ENCODE peak calls at places on chromosomes 4 and X, in nine cellular contexts. B is Caco-2, H is heart left ventricle, Y is SK-N-SH, T is BJ, C is mesothelial cell of epicardium, K is ovary, D is PC-9, A is Calu3. Z is an unnamed sample.

GRCh38 chr4:102342404-102343074 is 2.7 kb downstream of the SLC39A8 start:
- DNase-seq in H (no peak), T (no peak), D (no peak), B (no peak), C (no peak), K (no peak), A (no peak), Y (no peak), Z (no peak)

GRCh38 chrX:154531626-154532025 is 15.0 kb downstream of the G6PD start:
- DNase-seq in T (no peak), K (no peak), H (no peak), A (no peak), Y (no peak), C (no peak), D (peak; percentile 84), B (peak; percentile 59), Z (no peak)

GRCh38 chr4:182809417-182810102 is 107.6 kb downstream of the DCTD start:
- DNase-seq in C (no peak), K (no peak), D (no peak), B (no peak), A (no peak), Y (no peak), H (no peak), T (no peak), Z (no peak)

GRCh38 chrX:78237127-78237526 is 90.3 kb downstream of the CYSLTR1 start:
- DNase-seq in D (no peak), A (no peak), C (no peak), B (no peak), H (no peak), Y (no peak), K (no peak), T (no peak), Z (no peak)

GRCh38 chr4:159227378-159227777 is 124.5 kb downstream of the RAPGEF2 start:
- DNase-seq in C (no peak), H (no peak), K (no peak), D (no peak), B (no peak), A (no peak), Y (no peak), T (no peak), Z (no peak)

GRCh38 chr4:18932940-18933339 is 911.4 kb upstream of the LCORL start:
- DNase-seq in C (no peak), A (no peak), Y (no peak), D (no peak), T (no peak), H (no peak), K (no peak), B (no peak), Z (no peak)

GRCh38 chr4:1232661-1233621 is 16.0 kb downstream of the CTBP1 start:
- DNase-seq in A (no peak), Y (peak; percentile 96), H (peak; percentile 61), B (no peak), K (no peak), C (no peak), D (no peak), T (no peak), Z (no peak)

GRCh38 chrX:17039826-17040225 is 93.4 kb downstream of the REPS2 start:
- DNase-seq in Y (no peak), B (no peak), C (no peak), A (no peak), H (no peak), K (no peak), D (no peak), T (no peak), Z (peak; percentile 16)

GRCh38 chr4:190014771-190015537 is 12.1 kb downstream of the FRG2 start:
- DNase-seq in D (no peak), K (no peak), C (no peak), T (no peak), A (no peak), H (no peak), B (no peak), Y (peak; percentile 60), Z (no peak)

GRCh38 chrX:110758781-110759180 is 36.8 kb downstream of the CHRDL1 start:
- DNase-seq in Y (no peak), K (no peak), H (no peak), T (no peak), D (no peak), C (no peak), A (no peak), B (no peak), Z (no peak)

GRCh38 chr4:38308728-38309315 is 348.6 kb downstream of the PTTG2 start:
- DNase-seq in B (no peak), K (no peak), C (no peak), H (no peak), Y (no peak), T (no peak), A (no peak), D (no peak), Z (no peak)

GRCh38 chr4:1978741-1979476 is 29.9 kb downstream of the NELFA start:
- DNase-seq in K (no peak), B (no peak), H (no peak), T (no peak), A (no peak), Y (no peak), D (no peak), C (no peak), Z (no peak)

GRCh38 chrX:8043546-8043945 is 116.3 kb upstream of the PNPLA4 start:
- DNase-seq in K (no peak), C (no peak), H (no peak), Y (no peak), B (no peak), D (no peak), A (no peak), T (no peak), Z (no peak)

GRCh38 chrX:8044861-8045434 is 117.7 kb upstream of the PNPLA4 start:
- DNase-seq in B (no peak), A (no peak), K (no peak), D (no peak), C (no peak), H (no peak), Y (no peak), T (no peak), Z (no peak)

GRCh38 chrX:8043121-8043520 is 115.9 kb upstream of the PNPLA4 start:
- DNase-seq in T (no peak), D (no peak), C (no peak), Y (no peak), A (no peak), B (no peak), H (no peak), K (no peak), Z (no peak)

GRCh38 chrX:8037593-8038348 is 110.6 kb upstream of the PNPLA4 start:
- DNase-seq in D (no peak), A (no peak), Y (no peak), B (no peak), K (no peak), T (no peak), C (no peak), H (no peak), Z (no peak)

DNA sequence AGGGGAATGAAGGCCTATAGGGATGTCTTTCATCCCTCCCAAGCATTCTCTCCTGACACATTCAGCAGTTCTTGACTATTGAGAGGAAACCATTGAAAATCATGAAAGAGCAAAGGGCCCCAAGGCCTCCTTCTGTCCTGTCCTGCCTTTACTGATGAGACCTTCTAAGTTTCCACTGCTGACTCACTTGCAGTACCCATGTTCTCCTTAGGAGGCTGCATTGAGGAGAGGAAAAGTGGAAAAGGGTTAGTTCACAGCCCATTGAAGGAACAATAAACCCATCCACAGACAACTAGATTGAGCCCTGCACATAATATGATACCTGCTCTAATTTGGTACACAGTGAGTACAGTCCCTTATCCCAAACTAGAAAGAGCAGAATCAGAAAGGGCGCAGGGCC is 115.1 kb upstream of the PNPLA4 start:
- DNase-seq in Y (peak; percentile 3), T (no peak), K (no peak), A (no peak), B (no peak), H (no peak), C (no peak), D (no peak), Z (no peak)
- TF ChIP-seq CTCF in Y (no peak), T (no peak), K (no peak), A (no peak), B (peak; percentile 7), H (peak; percentile 8), C (peak; percentile 32), D (no peak), Z (no peak)

GRCh38 chr4:96166806-96167205 is 326.9 kb downstream of the PDHA2 start:
- DNase-seq in K (no peak), A (no peak), D (no peak), B (no peak), H (no peak), T (no peak), Y (no peak), C (no peak), Z (no peak)

GRCh38 chr4:96164814-96165351 is 325.0 kb downstream of the PDHA2 start:
- DNase-seq in K (no peak), C (no peak), H (no peak), B (no peak), T (peak; percentile 14), D (peak; percentile 29), Y (no peak), A (no peak), Z (no peak)

GRCh38 chr4:96175871-96176270 is 336.0 kb downstream of the PDHA2 start:
- DNase-seq in D (no peak), T (no peak), Y (no peak), K (no peak), H (no peak), A (no peak), C (no peak), B (no peak), Z (no peak)

DNA sequence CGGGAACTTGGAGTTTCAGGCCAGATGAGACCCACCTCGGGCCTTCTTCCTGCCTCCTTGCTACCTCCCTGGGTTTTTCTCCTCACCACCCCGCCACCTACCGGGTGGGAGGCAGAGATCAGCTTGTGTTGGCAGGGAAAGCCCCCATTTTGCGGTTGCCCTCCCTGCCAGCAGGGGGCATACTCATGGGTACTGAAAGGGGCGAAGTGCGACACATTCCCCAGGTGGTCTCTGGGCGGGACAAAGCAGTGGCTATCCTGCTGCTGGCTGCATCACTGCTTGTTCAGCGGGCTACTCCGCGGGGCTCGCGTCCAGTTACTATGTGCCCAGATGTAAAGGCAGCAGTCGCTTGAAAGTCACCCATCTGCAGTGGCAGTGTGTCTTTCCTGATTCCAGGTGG is 330.3 kb downstream of the PDHA2 start:
- DNase-seq in C (no peak), T (no peak), K (no peak), Y (peak; percentile 14), B (no peak), A (no peak), D (no peak), H (no peak), Z (no peak)
- TF ChIP-seq CTCF in C (peak; percentile 49), T (no peak), K (no peak), Y (peak; percentile 31), B (no peak), A (no peak), D (no peak), H (no peak), Z (no peak)

GRCh38 chrX:10677490-10677889 is 57.1 kb upstream of the MID1 start:
- DNase-seq in D (no peak), T (no peak), Y (no peak), A (no peak), B (no peak), C (no peak), H (no peak), K (no peak), Z (no peak)
- TF ChIP-seq CTCF in D (no peak), T (no peak), Y (no peak), A (no peak), B (no peak), C (no peak), H (no peak), K (no peak), Z (no peak)

DNA sequence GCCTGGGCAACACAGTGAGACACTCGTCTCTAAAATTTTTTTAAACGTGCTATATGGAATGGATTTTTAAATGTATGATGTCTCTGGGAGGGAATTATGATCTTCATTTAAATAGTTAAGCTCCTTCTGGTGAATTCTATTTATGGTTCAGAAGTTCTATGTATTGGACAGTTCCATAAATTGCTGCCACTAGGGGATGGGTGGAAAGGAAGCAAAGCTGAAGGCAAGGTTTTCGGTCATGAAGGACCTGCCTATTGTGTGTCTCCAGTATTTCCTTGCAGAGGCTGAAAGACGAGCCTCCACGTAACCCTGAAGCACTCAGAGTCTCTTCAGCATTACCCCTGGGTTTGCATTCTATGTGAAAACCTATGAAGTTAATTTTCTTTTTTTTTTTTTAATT is 451.5 kb upstream of the FAT1 start:
- DNase-seq in T (no peak), Y (no peak), K (no peak), B (no peak), A (no peak), H (no peak), C (no peak), D (no peak), Z (no peak)
- TF ChIP-seq CTCF in T (peak; percentile 29), Y (peak; percentile 19), K (no peak), B (no peak), A (no peak), H (no peak), C (no peak), D (no peak), Z (no peak)

Z was measured in AG09319.